ENCODE peak calls at places on chromosomes 7 and 10, in four cellular contexts. A is IMR-90, Y is mesenchymal stem cell, W is H1. P is an unnamed sample.

GRCh38 chr10:13001041-13001886 is at the start of gene CCDC3:
- DNase-seq in A (no peak), Y (peak), W (peak), P (peak)

GRCh38 chr7:73987298-73987697 is 40.7 kb upstream of the ELN start:
- DNase-seq in A (no peak), Y (no peak), W (no peak), P (no peak)

GRCh38 chr10:97532935-97533671 is 34.4 kb downstream of the UBTD1 start:
- DNase-seq in A (peak), Y (peak), W (no peak), P (peak)

GRCh38 chr10:95350212-95350829 is 59.5 kb upstream of the PDLIM1 start:
- DNase-seq in A (peak), Y (peak), W (no peak), P (no peak)

GRCh38 chr7:123716877-123717276 is 31.9 kb downstream of the WASL start:
- DNase-seq in A (no peak), Y (no peak), W (no peak), P (no peak)

GRCh38 chr7:49775065-49775948 is 1.9 kb downstream of the VWC2 start:
- DNase-seq in A (no peak), Y (no peak), W (no peak), P (peak)

GRCh38 chr10:130171196-130171595 is 35.0 kb downstream of the GLRX3 start:
- DNase-seq in A (no peak), Y (peak), W (no peak), P (no peak)

GRCh38 chr10:58104419-58104818 is 163.3 kb downstream of the IPMK start:
- DNase-seq in A (no peak), Y (no peak), W (no peak), P (no peak)

GRCh38 chr7:75995996-75996395 is 1.6 kb upstream of the TMEM120A start:
- DNase-seq in A (no peak), Y (no peak), W (no peak), P (no peak)

GRCh38 chr7:47580811-47581331 is 1.0 kb downstream of the TNS3 start:
- DNase-seq in A (peak), Y (peak), W (no peak), P (peak)

GRCh38 chr7:101125989-101126650 is 784 bp upstream of the SERPINE1 start:
- DNase-seq in A (peak), Y (no peak), W (no peak), P (no peak)

GRCh38 chr10:76553231-76553630 is 1084.4 kb downstream of the KCNMA1 start:
- DNase-seq in A (no peak), Y (no peak), W (no peak), P (no peak)

GRCh38 chr7:132435016-132435990 is 141.0 kb downstream of the PLXNA4 start:
- DNase-seq in A (no peak), Y (no peak), W (no peak), P (no peak)

GRCh38 chr7:106205621-106206222 is 79.1 kb downstream of the NAMPT start:
- DNase-seq in A (peak), Y (peak), W (no peak), P (no peak)

GRCh38 chr10:121216721-121217181 is 365.6 kb downstream of the WDR11 start:
- DNase-seq in A (no peak), Y (no peak), W (no peak), P (no peak)

GRCh38 chr10:4708123-4708759 is 117.8 kb upstream of the AKR1E2 start:
- DNase-seq in A (no peak), Y (no peak), W (peak), P (peak)

GRCh38 chr7:114309729-114310128 is 104.9 kb upstream of the FOXP2 start:
- DNase-seq in A (no peak), Y (no peak), W (no peak), P (no peak)

GRCh38 chr10:96636546-96636945 is 49.7 kb upstream of the TM9SF3 start:
- DNase-seq in A (no peak), Y (no peak), W (no peak), P (no peak)

GRCh38 chr7:130384371-130384801 is 4.1 kb downstream of the CPA1 start:
- DNase-seq in A (no peak), Y (no peak), W (no peak), P (no peak)
- H3K23ac ChIP-seq in A (no peak), Y (no peak), W (no peak), P (no peak)

GRCh38 chr10:21756707-21757600 is 222.9 kb downstream of the MLLT10 start:
- DNase-seq in A (no peak), Y (no peak), W (no peak), P (peak)

GRCh38 chr10:21754410-21755011 is 220.5 kb downstream of the MLLT10 start:
- DNase-seq in A (no peak), Y (peak), W (no peak), P (no peak)

GRCh38 chr10:21750424-21750823 is 216.4 kb downstream of the MLLT10 start:
- DNase-seq in A (no peak), Y (no peak), W (no peak), P (peak)

GRCh38 chr10:21751341-21752310 is 217.6 kb downstream of the MLLT10 start:
- DNase-seq in A (no peak), Y (no peak), W (peak), P (peak)

DNA sequence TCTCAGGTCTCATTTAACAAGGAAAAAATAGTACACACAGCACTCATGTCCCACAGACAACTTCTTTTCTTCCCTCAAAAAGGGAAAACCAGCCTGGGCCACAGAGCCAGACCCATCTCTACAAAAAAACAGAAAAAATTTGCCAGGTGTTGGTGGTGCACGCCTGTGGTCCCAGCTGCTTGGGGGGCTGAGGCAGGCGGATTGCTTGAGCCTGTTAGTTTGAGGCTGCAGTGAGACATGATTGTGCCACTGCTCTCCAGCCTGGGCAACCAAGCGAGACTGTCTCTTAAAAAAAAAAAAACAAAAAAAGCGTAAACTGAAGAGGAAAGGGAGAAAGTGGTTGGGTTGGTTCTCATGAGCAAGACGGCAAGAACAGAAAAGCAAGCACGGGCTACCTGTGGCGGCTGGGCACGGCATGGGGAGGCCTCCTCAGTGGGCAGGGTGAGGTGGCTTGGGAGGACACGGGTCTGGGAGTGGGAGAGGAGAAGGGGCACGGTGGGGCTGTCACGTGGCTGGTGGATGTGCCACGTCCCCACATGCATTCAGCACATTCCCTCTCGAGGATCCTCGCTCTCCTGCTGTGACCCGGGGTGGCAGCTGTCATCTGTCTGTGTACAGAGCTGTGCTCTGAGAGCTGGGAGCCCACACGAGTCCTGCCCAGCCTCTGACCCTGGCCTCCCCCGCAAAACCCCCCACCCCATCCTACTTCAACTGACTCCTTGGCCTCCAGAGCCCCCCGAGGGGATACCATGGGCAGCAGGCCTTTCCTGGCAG is 219.7 kb downstream of the MLLT10 start:
- DNase-seq in A (no peak), Y (no peak), W (no peak), P (no peak)
- H2AK5ac ChIP-seq in A (no peak), Y (no peak), W (peak), P (no peak)

GRCh38 chr10:62278461-62278910 is 9.8 kb upstream of the RTKN2 start:
- DNase-seq in A (peak), Y (no peak), W (no peak), P (no peak)
- H2BK120ac ChIP-seq in A (no peak), Y (no peak), W (no peak), P (no peak)

GRCh38 chr10:123434435-123435039 is 231.6 kb upstream of the GPR26 start:
- DNase-seq in A (no peak), Y (no peak), W (no peak), P (no peak)

GRCh38 chr10:123429631-123430257 is 236.4 kb upstream of the GPR26 start:
- DNase-seq in A (no peak), Y (no peak), W (no peak), P (no peak)

GRCh38 chr10:123428302-123428701 is 237.9 kb upstream of the GPR26 start:
- DNase-seq in A (no peak), Y (no peak), W (no peak), P (no peak)

DNA sequence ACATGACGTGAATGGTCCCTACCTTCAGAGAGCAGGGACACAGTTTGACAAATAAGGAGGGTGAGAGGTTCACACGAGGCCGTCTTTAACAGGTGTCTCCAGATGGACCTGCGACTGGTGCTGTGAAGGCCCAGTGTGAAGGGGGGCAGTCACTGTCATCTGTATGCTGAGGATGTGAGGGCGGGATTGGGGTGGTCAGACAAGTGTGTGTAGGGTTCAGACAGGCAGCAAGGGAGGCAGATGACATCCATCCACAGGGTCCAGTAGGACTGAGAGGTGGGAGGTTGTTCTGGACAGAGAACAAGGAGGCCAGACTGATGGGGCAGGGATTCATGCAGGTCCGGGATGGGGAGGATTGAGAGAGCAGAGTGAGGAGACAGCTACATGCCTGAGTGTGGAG is 232.6 kb upstream of the GPR26 start:
- DNase-seq in A (no peak), Y (no peak), W (no peak), P (no peak)
- H3K23ac ChIP-seq in A (no peak), Y (no peak), W (no peak), P (no peak)

DNA sequence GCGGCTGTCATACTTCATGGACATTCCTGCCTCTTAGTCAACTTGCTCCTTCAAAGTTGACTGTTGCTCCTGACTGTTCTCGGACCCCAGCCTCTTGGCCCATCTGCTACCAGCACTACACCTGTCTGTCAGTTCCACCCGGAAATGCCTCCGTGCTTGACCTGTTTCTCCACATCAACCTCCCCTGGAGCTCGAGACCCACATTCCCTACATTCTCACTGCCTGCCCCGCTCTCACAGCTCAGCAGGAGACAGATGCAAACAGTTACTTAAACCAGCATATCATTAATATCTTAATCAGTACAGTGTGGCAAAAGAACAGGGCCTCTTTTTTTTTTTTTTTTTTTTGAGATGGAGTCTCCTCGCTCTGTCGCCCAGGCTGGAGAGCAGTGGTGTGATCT is 174.3 kb downstream of the NRP1 start:
- DNase-seq in A (no peak), Y (no peak), W (peak), P (peak)
- H2AK5ac ChIP-seq in A (peak), Y (peak), W (no peak), P (no peak)

GRCh38 chr10:43409385-43410109 is 561 bp upstream of the HNRNPF start:
- DNase-seq in A (no peak), Y (no peak), W (no peak), P (no peak)

GRCh38 chr10:43407576-43408330 is 1.2 kb downstream of the HNRNPF start:
- DNase-seq in A (peak), Y (peak), W (no peak), P (peak)

GRCh38 chr10:43407148-43407575 is 1.8 kb downstream of the HNRNPF start:
- DNase-seq in A (peak), Y (peak), W (no peak), P (peak)

GRCh38 chr10:43408710-43409384 is at the start of gene HNRNPF:
- DNase-seq in A (peak), Y (peak), W (peak), P (peak)

DNA sequence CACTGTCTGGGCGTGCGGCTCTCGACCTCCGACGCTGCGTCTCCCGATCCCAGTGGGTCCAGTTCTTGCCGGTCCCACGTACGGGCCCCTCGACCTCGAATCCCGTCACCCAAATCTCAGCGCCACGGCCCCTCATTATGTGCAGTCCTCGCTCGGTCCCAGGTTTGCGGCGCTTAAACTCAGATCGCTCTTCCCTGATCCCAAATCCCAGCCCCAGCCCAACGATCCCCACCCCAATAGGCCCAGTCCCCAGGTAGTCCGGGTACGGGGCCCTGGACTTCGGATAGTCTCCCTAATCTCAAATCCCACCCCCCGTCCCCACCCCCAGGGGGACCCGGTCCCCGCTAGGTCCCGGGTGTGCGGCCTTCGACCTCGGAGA is 666 bp downstream of the HNRNPF start:
- DNase-seq in A (no peak), Y (no peak), W (no peak), P (no peak)
- H2BK120ac ChIP-seq in A (no peak), Y (peak), W (no peak), P (no peak)

DNA sequence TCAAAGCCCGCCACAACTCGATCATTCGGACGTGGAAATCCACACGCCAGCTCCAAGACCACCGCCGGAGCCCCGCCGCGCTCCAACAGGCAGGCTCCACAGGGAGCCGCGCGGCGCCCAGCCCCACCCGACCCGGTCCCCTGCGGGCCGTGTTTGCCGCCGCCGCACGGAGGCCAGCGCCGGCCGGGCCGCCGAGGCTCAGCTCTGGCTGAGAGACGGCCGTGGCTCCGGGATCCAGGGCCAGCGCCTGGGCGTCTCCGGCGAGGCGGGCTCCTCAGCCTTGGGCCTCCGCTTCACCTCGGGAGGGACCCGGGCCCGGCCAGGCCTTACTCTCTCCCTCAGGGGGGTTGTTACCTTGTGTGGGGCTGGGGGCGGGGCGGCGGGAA is 333 bp downstream of the SMNDC1 start:
- DNase-seq in A (no peak), Y (no peak), W (no peak), P (no peak)
- H3K23ac ChIP-seq in A (no peak), Y (no peak), W (no peak), P (no peak)

DNA sequence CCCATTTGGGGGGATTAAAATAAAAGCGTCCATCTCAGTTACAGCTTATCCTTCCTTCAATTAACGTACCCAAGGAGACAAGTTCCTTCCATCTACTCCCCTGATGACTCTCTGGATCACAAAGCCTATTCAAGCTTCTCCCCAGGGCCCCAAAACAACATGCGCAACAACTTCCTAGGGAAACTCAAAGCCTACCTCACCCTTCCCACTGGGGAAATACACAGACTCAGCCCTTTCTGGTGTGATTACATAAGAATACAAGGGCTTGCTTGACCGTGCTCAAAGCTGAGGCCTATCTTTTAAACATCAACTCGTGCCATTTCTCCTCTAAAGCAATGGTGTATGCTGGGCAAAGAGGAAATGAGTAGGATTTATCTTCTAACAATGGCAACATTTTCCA is 112.4 kb downstream of the CDK6 start:
- DNase-seq in A (no peak), Y (peak), W (peak), P (peak)
- H2AK5ac ChIP-seq in A (peak), Y (peak), W (no peak), P (no peak)

GRCh38 chr10:75226055-75226454 is 9.7 kb downstream of the COMTD1 start:
- DNase-seq in A (no peak), Y (peak), W (no peak), P (no peak)
- H2BK120ac ChIP-seq in A (peak), Y (no peak), W (no peak), P (no peak)

GRCh38 chr10:103651783-103652476 is 158.4 kb downstream of the NEURL1 start:
- DNase-seq in A (no peak), Y (no peak), W (no peak), P (no peak)

GRCh38 chr10:103654925-103655324 is 161.4 kb downstream of the NEURL1 start:
- DNase-seq in A (no peak), Y (no peak), W (no peak), P (no peak)

GRCh38 chr10:103657061-103657591 is 163.6 kb downstream of the NEURL1 start:
- DNase-seq in A (no peak), Y (no peak), W (no peak), P (no peak)

GRCh38 chr10:103652599-103653281 is 159.2 kb downstream of the NEURL1 start:
- DNase-seq in A (no peak), Y (no peak), W (no peak), P (no peak)

DNA sequence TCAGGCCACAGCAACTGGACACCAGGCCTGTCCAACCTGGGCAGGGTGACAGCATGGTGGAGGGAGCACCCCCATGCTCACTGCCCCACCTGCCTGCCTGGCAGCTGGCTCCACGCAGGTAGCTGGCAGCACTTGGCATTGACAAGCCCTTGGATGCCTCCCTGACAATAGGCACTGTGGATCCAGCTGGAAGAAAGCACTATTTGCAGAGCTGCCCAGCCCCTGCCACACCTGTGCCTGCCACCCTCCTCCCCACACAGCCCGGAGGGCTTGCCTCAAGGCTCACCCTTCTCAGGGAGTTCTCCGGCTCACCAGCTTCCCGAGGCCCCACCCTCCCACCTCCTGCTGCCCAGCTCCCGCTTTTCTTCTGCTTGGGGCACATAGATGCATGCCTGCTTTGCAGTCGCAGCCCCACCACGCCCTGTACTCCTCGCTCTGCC is 160.1 kb downstream of the NEURL1 start:
- DNase-seq in A (no peak), Y (no peak), W (no peak), P (no peak)
- H3K23ac ChIP-seq in A (no peak), Y (no peak), W (no peak), P (no peak)